ENCODE peak calls at places on chromosomes 12 and 14, in six cellular contexts. U, B, D, A, F and Q are unnamed samples.

GRCh38 chr12:28023156-28023887 is 50.8 kb upstream of the PTHLH start:
- DNase-seq in U (no peak), B (no peak), D (peak; percentile 88), A (no peak), F (peak; percentile 93), Q (no peak)

GRCh38 chr12:6552140-6552551 is 3.7 kb downstream of the IFFO1 start:
- DNase-seq in U (no peak), B (no peak), D (no peak), A (no peak), F (no peak), Q (no peak)

GRCh38 chr14:61258985-61259384 is 22.2 kb downstream of the TMEM30B start:
- DNase-seq in U (no peak), B (no peak), D (no peak), A (no peak), F (peak; percentile 30), Q (no peak)

GRCh38 chr14:69669375-69669774 is 58.0 kb downstream of the SUSD6 start:
- DNase-seq in U (no peak), B (no peak), D (no peak), A (no peak), F (no peak), Q (no peak)

GRCh38 chr14:77883479-77884238 is 83.8 kb downstream of the ADCK1 start:
- DNase-seq in U (no peak), B (no peak), D (no peak), A (no peak), F (no peak), Q (no peak)

GRCh38 chr12:64990991-64991570 is 130.0 kb downstream of the WIF1 start:
- DNase-seq in U (no peak), B (no peak), D (no peak), A (no peak), F (no peak), Q (no peak)

GRCh38 chr12:84874125-84874824 is 38.3 kb downstream of the SLC6A15 start:
- DNase-seq in U (no peak), B (no peak), D (peak; percentile 74), A (no peak), F (peak; percentile 83), Q (no peak)

GRCh38 chr12:109156036-109156435 is 39.6 kb downstream of the ACACB start:
- DNase-seq in U (no peak), B (no peak), D (no peak), A (no peak), F (no peak), Q (no peak)

GRCh38 chr14:65153101-65153500 is 50.8 kb upstream of the MAX start:
- DNase-seq in U (no peak), B (no peak), D (no peak), A (no peak), F (no peak), Q (no peak)

GRCh38 chr12:119153477-119154434 is 25.0 kb upstream of the HSPB8 start:
- DNase-seq in U (peak; percentile 52), B (peak; percentile 81), D (peak; percentile 72), A (peak; percentile 77), F (peak; percentile 40), Q (no peak)

GRCh38 chr12:100593490-100593889 is 20.0 kb downstream of the GAS2L3 start:
- DNase-seq in U (no peak), B (no peak), D (peak; percentile 41), A (no peak), F (peak; percentile 40), Q (no peak)

GRCh38 chr12:33111850-33112249 is 215.3 kb upstream of the PKP2 start:
- DNase-seq in U (no peak), B (no peak), D (no peak), A (no peak), F (no peak), Q (no peak)

GRCh38 chr12:20629414-20630156 is 65.5 kb upstream of the SLCO1C1 start:
- DNase-seq in U (peak; percentile 23), B (no peak), D (peak; percentile 73), A (no peak), F (peak; percentile 71), Q (no peak)

GRCh38 chr14:34018564-34019244 is 67.8 kb upstream of the EGLN3 start:
- DNase-seq in U (no peak), B (no peak), D (peak; percentile 71), A (no peak), F (peak; percentile 36), Q (no peak)

GRCh38 chr14:32998433-32998832 is 59.8 kb downstream of the NPAS3 start:
- DNase-seq in U (no peak), B (no peak), D (peak; percentile 29), A (no peak), F (peak; percentile 48), Q (no peak)

GRCh38 chr12:42407306-42407705 is 81.3 kb downstream of the PPHLN1 start:
- DNase-seq in U (no peak), B (no peak), D (no peak), A (no peak), F (no peak), Q (no peak)

GRCh38 chr12:95593266-95593871 is 42.1 kb upstream of the USP44 start:
- DNase-seq in U (peak; percentile 36), B (no peak), D (no peak), A (no peak), F (no peak), Q (no peak)

GRCh38 chr12:12954361-12954760 is 2.4 kb upstream of the GPRC5D start:
- DNase-seq in U (no peak), B (no peak), D (no peak), A (no peak), F (peak; percentile 12), Q (no peak)

GRCh38 chr12:56529656-56530055 is 8.0 kb downstream of the RBMS2 start:
- DNase-seq in U (no peak), B (no peak), D (peak; percentile 23), A (no peak), F (peak; percentile 36), Q (no peak)

GRCh38 chr14:34122081-34122480 is 171.2 kb upstream of the EGLN3 start:
- DNase-seq in U (no peak), B (no peak), D (no peak), A (no peak), F (no peak), Q (no peak)

GRCh38 chr12:851913-852312 is 97.6 kb downstream of the RAD52 start:
- DNase-seq in U (no peak), B (no peak), D (peak; percentile 80), A (no peak), F (peak; percentile 83), Q (no peak)

GRCh38 chr12:66011731-66012130 is 118.8 kb downstream of the LLPH start:
- DNase-seq in U (no peak), B (no peak), D (peak; percentile 68), A (no peak), F (peak; percentile 68), Q (no peak)
- TF ChIP-seq CTCF in U (no peak), B (no peak), D (no peak), A (no peak), F (no peak), Q (no peak)

GRCh38 chr12:11540156-11540555 is 109.3 kb upstream of the ETV6 start:
- DNase-seq in U (no peak), B (no peak), D (no peak), A (no peak), F (no peak), Q (no peak)

GRCh38 chr12:11542599-11542998 is 106.9 kb upstream of the ETV6 start:
- DNase-seq in U (no peak), B (no peak), D (peak; percentile 2), A (no peak), F (no peak), Q (no peak)

GRCh38 chr12:11540615-11541014 is 108.9 kb upstream of the ETV6 start:
- DNase-seq in U (no peak), B (no peak), D (no peak), A (no peak), F (no peak), Q (no peak)

GRCh38 chr12:11543513-11544168 is 105.8 kb upstream of the ETV6 start:
- DNase-seq in U (no peak), B (no peak), D (no peak), A (no peak), F (no peak), Q (no peak)

DNA sequence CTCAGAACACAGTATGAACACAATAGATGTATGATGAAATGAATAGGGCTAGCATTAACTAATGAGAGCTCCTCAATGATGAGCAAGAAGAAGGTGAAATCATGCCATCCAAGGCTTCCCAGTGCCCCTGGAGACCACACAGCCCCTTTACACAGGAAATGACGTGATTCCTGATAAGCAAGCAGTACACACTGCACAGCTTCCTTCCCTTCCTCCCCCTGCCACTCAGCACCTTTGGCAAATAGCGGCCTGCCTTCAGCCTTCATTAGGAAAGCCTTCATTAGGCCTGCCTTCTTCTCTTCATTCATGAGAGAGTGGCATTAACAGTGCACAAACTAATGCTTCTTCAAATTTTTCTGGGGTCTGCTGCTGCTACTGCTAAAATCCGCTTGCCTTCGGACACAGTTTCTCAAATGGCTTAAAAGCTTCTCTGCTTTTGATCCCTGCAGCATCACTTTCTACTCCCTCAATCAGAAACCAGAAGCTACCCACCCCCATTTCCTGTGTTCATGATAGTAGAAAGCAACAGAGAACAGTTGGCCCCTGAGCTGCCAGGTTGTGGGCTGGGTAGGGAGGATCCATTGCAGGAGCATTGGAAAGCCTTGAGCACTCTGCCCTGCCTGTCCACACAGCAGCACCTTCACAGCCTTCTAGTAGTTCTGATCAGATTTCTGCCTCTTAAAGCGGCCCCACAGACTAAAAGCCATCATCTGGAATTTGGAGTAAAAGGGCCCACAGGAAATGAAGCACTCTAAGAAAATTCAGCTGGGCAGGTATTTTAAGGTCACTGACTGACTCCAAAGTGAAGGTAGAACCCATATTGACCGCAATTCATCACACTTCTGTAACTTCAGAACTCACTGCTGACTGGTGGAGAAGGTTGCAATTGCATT is 103.8 kb upstream of the ETV6 start:
- DNase-seq in U (no peak), B (no peak), D (peak; percentile 69), A (no peak), F (peak; percentile 44), Q (no peak)
- TF ChIP-seq CTCF in U (no peak), B (no peak), D (no peak), A (no peak), F (no peak), Q (no peak)

GRCh38 chr14:47439953-47440352 is 235.5 kb downstream of the MDGA2 start:
- DNase-seq in U (no peak), B (no peak), D (no peak), A (no peak), F (no peak), Q (no peak)

GRCh38 chr14:47438650-47439140 is 236.7 kb downstream of the MDGA2 start:
- DNase-seq in U (no peak), B (no peak), D (peak; percentile 0), A (no peak), F (peak; percentile 3), Q (no peak)

GRCh38 chr14:47447076-47447475 is 228.3 kb downstream of the MDGA2 start:
- DNase-seq in U (no peak), B (no peak), D (no peak), A (no peak), F (no peak), Q (no peak)

GRCh38 chr14:47442206-47442605 is 233.2 kb downstream of the MDGA2 start:
- DNase-seq in U (no peak), B (no peak), D (peak; percentile 1), A (no peak), F (peak; percentile 8), Q (no peak)
- TF ChIP-seq CTCF in U (no peak), B (no peak), D (no peak), A (no peak), F (no peak), Q (no peak)

DNA sequence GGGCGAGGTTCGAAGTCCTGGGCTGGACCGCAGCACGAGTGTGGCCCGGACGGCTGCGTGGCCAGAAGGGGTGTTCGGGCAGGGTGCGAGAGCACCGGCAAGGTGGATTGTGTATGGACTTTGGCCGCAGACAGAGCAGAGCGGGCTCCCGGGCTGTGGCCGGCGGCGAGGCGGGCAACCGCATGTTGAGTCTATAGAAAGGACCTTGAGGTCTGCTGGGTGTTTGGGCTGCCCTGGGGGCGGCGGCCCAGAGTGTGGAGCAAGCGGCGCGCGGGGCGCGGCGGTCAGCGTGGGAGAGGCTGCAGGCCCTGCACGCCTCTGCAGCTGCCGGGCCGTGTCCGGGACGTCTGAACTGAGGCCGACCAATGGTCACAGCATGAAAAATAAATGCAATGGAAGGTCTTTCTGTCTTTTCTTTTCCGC is 5.7 kb upstream of the HOXC9 start:
- DNase-seq in U (no peak), B (no peak), D (no peak), A (no peak), F (no peak), Q (no peak)
- TF ChIP-seq CTCF in U (no peak), B (no peak), D (no peak), A (no peak), F (no peak), Q (no peak)